ENCODE peak calls at places on chromosomes 1 and 21, in four cellular contexts. Q is aorta, N is endodermal cell, G is A549. E is an unnamed sample.
A peak's percentile ranks its signal among the peaks of the same experiment; 100 is the strongest.

GRCh38 chr1:168335500-168335899 is 54.8 kb downstream of the TBX19 start:
- DNase-seq in G (no peak), N (no peak), Q (no peak), E (no peak)

GRCh38 chr1:1230656-1231399 is 973 bp downstream of the SDF4 start:
- DNase-seq in G (peak; percentile 64), Q (no peak), N (no peak), E (no peak)

GRCh38 chr1:30747028-30748008 is 10.3 kb downstream of the LAPTM5 start:
- DNase-seq in Q (no peak), G (no peak), N (no peak), E (no peak)

GRCh38 chr1:30106125-30106524 is 617.3 kb downstream of the MATN1 start:
- DNase-seq in G (peak; percentile 21), Q (peak; percentile 81), N (peak; percentile 95), E (no peak)

GRCh38 chr21:43369124-43369523 is 57.8 kb downstream of the SIK1 start:
- DNase-seq in Q (no peak), G (peak; percentile 47), N (no peak), E (no peak)

GRCh38 chr1:200905411-200906052 is 10.8 kb downstream of the INAVA start:
- DNase-seq in Q (no peak), G (peak; percentile 78), N (no peak), E (peak; percentile 17)

GRCh38 chr21:15774590-15774989 is 44.8 kb downstream of the USP25 start:
- DNase-seq in G (no peak), Q (no peak), N (no peak), E (no peak)

GRCh38 chr1:232508161-232508661 is 121.7 kb downstream of the SIPA1L2 start:
- DNase-seq in Q (no peak), N (peak; percentile 57), G (peak; percentile 9), E (no peak)

GRCh38 chr21:44817914-44818635 is at the start of gene SUMO3:
- DNase-seq in N (peak; percentile 91), G (peak; percentile 74), Q (peak; percentile 93), E (peak; percentile 83)

GRCh38 chr1:116232989-116233514 is 121.9 kb downstream of the MAB21L3 start:
- DNase-seq in N (no peak), Q (no peak), G (no peak), E (no peak)

GRCh38 chr21:14457762-14458161 is 74.8 kb upstream of the HSPA13 start:
- DNase-seq in N (no peak), G (no peak), Q (no peak), E (no peak)

GRCh38 chr1:202576816-202577215 is 133.4 kb downstream of the SYT2 start:
- DNase-seq in Q (no peak), G (no peak), N (no peak), E (no peak)

GRCh38 chr1:25729774-25730173 is 70.2 kb upstream of the SELENON start:
- DNase-seq in Q (no peak), G (no peak), N (no peak), E (no peak)

GRCh38 chr1:8379513-8380186 is 61.7 kb downstream of the SLC45A1 start:
- DNase-seq in G (no peak), N (peak; percentile 42), Q (no peak), E (no peak)

GRCh38 chr1:160795951-160796383 is at the start of gene LY9:
- DNase-seq in N (no peak), G (no peak), Q (no peak), E (peak; percentile 48)

GRCh38 chr21:27688773-27689172 is 721.9 kb upstream of the ADAMTS5 start:
- DNase-seq in N (no peak), G (no peak), Q (no peak), E (no peak)

GRCh38 chr1:67570473-67571143 is 114.4 kb upstream of the GADD45A start:
- DNase-seq in Q (no peak), G (peak; percentile 83), N (no peak), E (no peak)

GRCh38 chr1:244087611-244088010 is 36.5 kb downstream of the ZBTB18 start:
- DNase-seq in G (no peak), Q (no peak), N (no peak), E (no peak)

GRCh38 chr1:115475901-115476300 is 137.9 kb upstream of the NGF start:
- DNase-seq in Q (no peak), G (no peak), N (peak; percentile 39), E (no peak)

GRCh38 chr1:72184099-72184695 is 98.1 kb downstream of the NEGR1 start:
- DNase-seq in N (no peak), G (no peak), Q (no peak), E (no peak)
- H3K9me3 ChIP-seq in N (no peaks in the 10 kb centered on the region), G (no peaks in the 10 kb centered on the region), Q (no peaks in the 10 kb centered on the region), E (no peaks in the 10 kb centered on the region)

DNA sequence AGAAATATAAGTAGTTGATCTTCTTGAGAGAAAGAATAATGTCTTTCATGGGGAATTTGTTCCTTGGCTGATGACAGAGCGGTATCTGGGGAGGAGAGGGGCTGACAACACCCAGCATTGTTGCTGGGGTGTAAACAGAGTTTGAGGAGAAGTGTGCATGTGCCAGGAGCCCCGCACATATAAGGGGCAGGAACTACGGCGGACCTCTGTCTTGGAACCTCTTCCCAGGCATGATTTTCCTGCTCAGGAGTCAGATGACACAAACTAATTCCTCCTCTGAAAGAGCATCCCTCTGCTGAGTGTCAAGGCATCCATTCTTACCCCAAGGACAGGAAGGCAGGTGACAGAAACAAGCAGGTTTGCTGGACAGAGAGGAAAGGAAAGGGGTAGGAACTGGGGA is 119.1 kb downstream of the TPTE start:
- DNase-seq in N (no peak), G (no peak), Q (no peak), E (no peak)
- H3K9me3 ChIP-seq in N (peaks cover 79% of the 10 kb centered on the region), G (no peaks in the 10 kb centered on the region), Q (peaks cover 3% of the 10 kb centered on the region), E (peaks cover 6% of the 10 kb centered on the region)

GRCh38 chr21:26391166-26391565 is 181.9 kb downstream of the CYYR1 start:
- DNase-seq in G (peak; percentile 13), Q (no peak), N (no peak), E (no peak)

GRCh38 chr21:26388731-26389231 is 184.3 kb downstream of the CYYR1 start:
- DNase-seq in G (peak; percentile 41), N (no peak), Q (no peak), E (no peak)

GRCh38 chr21:26389971-26390641 is 183.0 kb downstream of the CYYR1 start:
- DNase-seq in Q (no peak), N (no peak), G (peak; percentile 75), E (no peak)

DNA sequence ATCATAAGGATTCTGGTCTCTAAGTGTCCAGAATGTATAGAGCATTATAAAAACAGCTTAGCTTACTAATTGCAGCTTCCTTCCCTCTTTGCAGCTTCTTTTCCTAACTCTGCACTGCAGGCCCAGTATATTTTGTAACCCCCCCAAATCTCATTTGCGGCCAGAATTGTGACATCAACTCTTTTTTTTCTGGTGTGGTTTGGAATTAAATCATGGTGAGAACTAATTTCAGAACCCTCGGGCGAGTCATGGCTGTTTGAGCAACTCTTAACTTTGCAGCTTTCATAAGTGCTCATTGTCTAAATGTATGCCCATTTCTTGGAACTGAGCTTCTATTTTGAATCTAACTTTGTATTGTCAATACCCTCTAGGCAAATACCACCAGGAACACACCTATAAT is 187.4 kb downstream of the CYYR1 start:
- DNase-seq in Q (no peak), G (no peak), N (no peak), E (no peak)
- H3K9me3 ChIP-seq in Q (peaks cover 2% of the 10 kb centered on the region), G (no peaks in the 10 kb centered on the region), N (no peaks in the 10 kb centered on the region), E (no peaks in the 10 kb centered on the region)

DNA sequence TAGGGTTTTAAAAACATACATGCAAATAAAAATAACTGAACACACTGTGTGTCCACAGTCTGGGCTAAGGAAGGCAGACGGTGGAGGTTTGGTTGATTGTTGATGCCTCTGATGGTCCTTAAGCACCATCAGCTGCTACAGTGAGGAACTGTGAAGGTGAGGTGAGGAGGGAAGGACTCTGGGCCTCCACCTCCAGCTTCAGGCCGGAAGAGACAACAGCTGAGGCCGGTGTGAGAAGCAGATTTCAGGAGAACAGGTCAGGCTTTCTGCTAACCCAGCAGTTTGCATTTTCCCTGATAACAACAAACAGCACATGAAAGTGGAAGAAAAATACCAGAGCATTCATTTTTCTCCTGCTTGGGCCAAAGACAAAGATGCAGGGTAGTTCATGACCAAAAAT is 189.9 kb upstream of the AJAP1 start:
- DNase-seq in Q (no peak), N (peak; percentile 19), G (no peak), E (no peak)
- H3K9me3 ChIP-seq in Q (no peaks in the 10 kb centered on the region), N (no peaks in the 10 kb centered on the region), G (no peaks in the 10 kb centered on the region), E (no peaks in the 10 kb centered on the region)

DNA sequence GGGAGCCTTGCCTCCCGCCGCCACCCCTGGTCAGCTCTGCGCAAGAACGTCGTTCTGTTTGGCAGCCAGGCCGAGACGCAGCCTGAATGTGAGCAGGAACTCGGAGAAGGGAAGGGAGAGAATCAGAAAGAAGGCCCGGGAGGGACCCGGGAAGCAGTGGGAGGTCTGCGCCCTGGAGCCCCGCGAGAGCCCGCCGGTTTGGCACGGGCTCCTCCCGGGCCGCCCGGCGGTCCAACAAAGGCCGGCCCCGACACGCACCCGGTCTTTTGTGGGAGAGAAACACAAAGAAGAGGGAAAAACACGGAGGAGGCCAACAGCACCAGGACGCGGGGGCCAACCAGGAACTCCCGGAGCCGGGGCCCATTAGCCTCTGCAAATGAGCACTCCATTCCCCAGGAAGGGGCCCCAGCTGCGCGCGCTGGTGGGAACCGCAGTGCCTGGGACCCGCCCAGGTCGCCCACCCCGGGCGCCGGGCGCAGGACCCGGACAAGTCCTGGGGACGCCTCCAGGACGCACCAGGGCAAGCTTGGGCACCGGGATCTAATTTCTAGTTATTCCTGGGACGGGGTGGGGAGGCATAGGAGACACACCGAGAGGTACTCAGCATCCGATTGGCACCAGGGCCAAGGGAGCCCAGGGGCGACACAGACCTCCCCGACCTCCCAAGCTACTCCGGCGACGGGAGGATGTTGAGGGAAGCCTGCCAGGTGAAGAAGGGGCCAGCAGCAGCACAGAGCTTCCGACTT is 2.7 kb upstream of the OLIG2 start:
- DNase-seq in Q (no peak), N (peak; percentile 71), G (no peak), E (no peak)
- H3K9me3 ChIP-seq in Q (no peaks in the 10 kb centered on the region), N (no peaks in the 10 kb centered on the region), G (no peaks in the 10 kb centered on the region), E (no peaks in the 10 kb centered on the region)